ENCODE peak calls at places on chromosomes 5 and 9, in four cellular contexts. G is GM23248, L is fibroblast of lung, I is neural progenitor cell. V is an unnamed sample.

GRCh38 chr9:106207298-106207697 is 513.0 kb downstream of the TMEM38B start:
- DNase-seq in G (no peak), L (no peak), I (no peak), V (no peak)

GRCh38 chr5:107917983-107918382 is 247.2 kb upstream of the EFNA5 start:
- DNase-seq in G (peak; percentile 42), L (peak; percentile 23), I (no peak), V (no peak)

GRCh38 chr9:127346584-127346983 is 50.4 kb upstream of the SLC2A8 start:
- DNase-seq in G (no peak), L (no peak), I (no peak), V (no peak)

GRCh38 chr9:136678034-136678433 is 9.2 kb downstream of the AGPAT2 start:
- DNase-seq in G (no peak), L (no peak), I (no peak), V (no peak)

GRCh38 chr5:67106626-67107342 is 89.8 kb downstream of the CD180 start:
- DNase-seq in G (no peak), L (no peak), I (no peak), V (no peak)

GRCh38 chr9:115591584-115591984 is 473.6 kb upstream of the TNC start:
- DNase-seq in G (peak; percentile 99), L (peak; percentile 100), I (peak; percentile 88), V (peak; percentile 69)

GRCh38 chr5:115956957-115957356 is 5.3 kb upstream of the LVRN start:
- DNase-seq in G (no peak), L (no peak), I (no peak), V (no peak)

GRCh38 chr5:555058-555623 is 30.9 kb upstream of the SLC9A3 start:
- DNase-seq in G (no peak), L (no peak), I (no peak), V (no peak)

GRCh38 chr5:27026791-27027190 is 11.6 kb downstream of the CDH9 start:
- DNase-seq in G (no peak), L (no peak), I (no peak), V (no peak)

GRCh38 chr5:132655821-132656773 is 1.9 kb upstream of the IL13 start:
- DNase-seq in G (peak; percentile 47), L (peak; percentile 34), I (peak; percentile 63), V (no peak)

GRCh38 chr5:71663570-71663969 is 55.5 kb upstream of the CARTPT start:
- DNase-seq in G (no peak), L (no peak), I (no peak), V (no peak)

GRCh38 chr9:37961346-37961745 is 57.4 kb upstream of the SLC25A51 start:
- DNase-seq in G (no peak), L (no peak), I (no peak), V (no peak)

GRCh38 chr5:93829346-93829745 is 87.9 kb upstream of the POU5F2 start:
- DNase-seq in G (no peak), L (peak; percentile 83), I (no peak), V (no peak)

GRCh38 chr9:26319859-26320258 is 572.7 kb downstream of the CAAP1 start:
- DNase-seq in G (no peak), L (no peak), I (no peak), V (no peak)

DNA sequence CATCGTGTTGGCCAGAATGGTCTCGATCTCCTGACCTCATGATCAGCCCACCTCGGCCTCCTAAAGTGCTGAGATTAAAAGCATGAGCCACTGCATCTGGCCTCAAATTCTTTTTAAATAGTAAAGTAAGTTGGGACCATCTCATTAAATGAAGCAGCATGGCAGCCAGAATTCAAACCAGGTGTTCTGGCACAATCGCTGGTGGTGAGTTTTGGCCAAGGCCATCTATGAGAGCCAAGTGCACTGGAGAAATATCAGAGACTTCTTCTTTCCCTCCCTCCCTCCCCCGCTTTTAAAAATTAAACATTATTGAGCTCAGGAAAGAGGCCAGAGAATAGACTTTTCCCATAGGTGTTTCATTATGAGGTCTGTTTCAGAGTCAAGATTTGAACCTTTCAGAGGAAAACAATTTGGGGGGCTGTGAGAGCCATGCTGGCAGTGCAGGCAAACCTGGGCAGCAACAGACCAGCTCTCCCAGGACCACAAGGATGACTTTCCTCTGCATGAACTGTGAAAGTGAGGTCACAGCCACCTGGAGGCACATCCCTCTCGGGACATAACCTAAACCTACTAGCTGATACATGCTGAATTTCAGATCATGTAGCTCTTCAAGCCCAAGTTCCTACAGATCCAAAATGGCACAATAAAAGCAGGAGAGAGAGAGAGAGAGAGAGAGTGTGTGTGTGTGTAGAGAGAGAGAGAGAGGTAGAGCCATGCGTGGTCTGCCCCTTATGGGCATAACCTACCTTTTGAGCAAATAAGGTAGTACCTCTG is 94.6 kb upstream of the DMRT1 start:
- DNase-seq in G (no peak), L (no peak), I (no peak), V (peak; percentile 26)
- H3K9ac ChIP-seq in G (no peak overlapping the region), L (no peak overlapping the region), I (no peak overlapping the region), V (no peak overlapping the region)

GRCh38 chr5:135565256-135565655 is 13.5 kb downstream of the CXCL14 start:
- DNase-seq in G (peak; percentile 54), L (no peak), I (no peak), V (no peak)
- H3K9ac ChIP-seq in G (no peak overlapping the region), L (no peak overlapping the region), I (no peak overlapping the region), V (no peak overlapping the region)

GRCh38 chr9:135212961-135213360 is 125.5 kb downstream of the OLFM1 start:
- DNase-seq in G (no peak), L (no peak), I (no peak), V (no peak)
- H3K9ac ChIP-seq in G (no peak overlapping the region), L (no peak overlapping the region), I (no peak overlapping the region), V (no peak overlapping the region)

DNA sequence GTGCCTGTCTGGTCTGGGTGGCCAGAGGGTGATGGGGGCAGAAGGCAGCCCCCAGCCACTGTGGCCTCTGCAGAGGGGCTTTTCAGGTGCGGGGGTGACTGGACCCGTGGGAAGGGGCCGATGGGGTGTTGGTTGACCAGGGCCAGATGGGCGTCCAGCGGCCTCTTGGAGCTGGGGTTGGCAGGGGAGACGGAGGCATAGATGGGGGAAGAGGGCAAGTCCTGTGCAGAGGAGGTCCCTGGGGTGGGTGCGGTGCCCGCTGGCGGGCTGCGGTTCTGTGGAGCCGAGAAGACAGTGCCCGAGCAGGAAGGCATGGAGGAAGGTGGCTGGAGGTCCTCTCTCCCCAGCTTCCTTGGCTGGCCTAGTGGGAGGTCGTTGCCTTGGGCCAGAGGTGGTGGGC is 18.7 kb upstream of the AKNA start:
- DNase-seq in G (no peak), L (no peak), I (no peak), V (no peak)
- H3K9ac ChIP-seq in G (no peak overlapping the region), L (no peak overlapping the region), I (no peak overlapping the region), V (no peak overlapping the region)

DNA sequence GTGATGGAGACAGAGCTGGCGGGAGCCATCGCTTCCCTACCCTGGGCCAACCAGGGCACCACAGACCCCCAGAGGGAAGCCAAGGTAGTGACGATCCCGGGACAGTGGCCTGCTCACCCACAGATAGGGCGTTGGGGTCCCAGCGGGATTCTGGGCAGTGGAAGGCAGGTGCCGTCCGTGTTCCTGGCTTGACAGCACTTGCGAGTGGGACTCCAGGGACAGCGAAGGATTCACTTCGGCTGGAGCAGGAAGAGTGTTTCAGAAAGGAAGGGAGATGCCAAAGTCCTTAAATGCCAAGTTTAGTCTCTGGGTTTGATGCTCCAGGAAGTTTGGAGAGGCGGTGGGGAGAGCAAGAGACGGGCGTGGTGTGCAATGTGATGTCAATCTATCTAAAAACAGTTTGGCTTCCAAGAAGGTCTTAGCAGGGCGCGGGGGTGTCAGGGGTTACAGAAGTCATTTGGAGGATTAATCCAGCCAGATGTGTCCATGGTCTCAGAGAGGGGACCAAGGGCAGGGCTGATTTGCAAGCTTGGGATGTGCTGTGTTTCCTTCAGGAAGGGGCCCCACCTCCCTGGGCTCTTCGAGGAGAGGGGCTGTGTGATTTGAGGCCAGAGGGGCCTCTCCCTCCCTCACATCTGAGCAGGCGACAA is 74.9 kb downstream of the NTNG2 start:
- DNase-seq in G (no peak), L (no peak), I (no peak), V (no peak)
- H3K9ac ChIP-seq in G (no peak overlapping the region), L (no peak overlapping the region), I (no peak overlapping the region), V (no peak overlapping the region)

GRCh38 chr5:122842016-122842580 is 3.3 kb upstream of the SNX24 start:
- DNase-seq in G (no peak), L (no peak), I (no peak), V (no peak)
- H3K9ac ChIP-seq in G (no peak overlapping the region), L (no peak overlapping the region), I (no peak overlapping the region), V (no peak overlapping the region)

DNA sequence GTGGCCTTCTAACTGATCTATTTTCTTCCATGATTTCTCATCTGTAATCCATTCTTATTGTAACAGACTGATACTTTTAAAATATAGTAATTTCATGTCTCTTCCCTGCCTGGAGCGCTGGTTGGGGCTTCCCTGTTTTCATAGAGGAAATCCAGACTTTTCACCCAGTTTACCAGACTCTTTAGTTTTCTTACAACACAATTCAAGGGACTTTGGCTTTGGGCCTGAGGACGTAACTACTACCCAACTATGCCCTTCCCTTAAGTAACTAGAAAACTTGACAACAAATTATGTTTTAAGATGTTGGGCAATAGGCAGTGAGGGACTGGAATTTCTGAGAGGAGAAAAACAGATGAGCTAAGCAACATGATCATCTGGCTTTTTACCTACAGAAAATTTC is 289.6 kb downstream of the FGF10 start:
- DNase-seq in G (no peak), L (no peak), I (no peak), V (no peak)
- H3K9ac ChIP-seq in G (no peak overlapping the region), L (no peak overlapping the region), I (no peak overlapping the region), V (no peak overlapping the region)

DNA sequence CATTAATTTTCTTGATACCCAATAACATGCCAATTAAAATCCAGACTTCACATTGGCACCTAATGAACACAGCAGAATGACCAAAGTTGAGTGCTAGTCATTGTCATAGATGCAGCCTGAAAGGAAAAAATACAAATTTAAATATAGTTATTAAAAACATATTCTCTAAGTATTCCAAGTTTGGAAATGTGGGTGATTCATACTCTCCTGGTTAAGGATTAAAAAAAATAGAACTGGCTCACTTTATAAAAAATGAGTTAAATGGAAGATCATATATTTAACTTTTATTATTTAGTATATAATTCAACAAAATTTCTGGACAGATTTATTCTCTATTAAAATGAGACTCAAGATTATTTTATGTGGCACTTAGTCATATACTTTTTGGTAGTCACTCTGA is 33.2 kb upstream of the RICTOR start:
- DNase-seq in G (peak; percentile 42), L (no peak), I (no peak), V (no peak)
- H3K9ac ChIP-seq in G (no peak overlapping the region), L (no peak overlapping the region), I (no peak overlapping the region), V (no peak overlapping the region)

V was measured in keratinocyte.